ENCODE peak calls at places on chromosomes 3 and 15, in five cellular contexts. Z, Y, I, O and J are unnamed samples.

GRCh38 chr15:88610756-88611231 is 10.3 kb upstream of the AEN start:
- DNase-seq in Z (no peak), Y (no peak), I (no peak), O (no peak), J (no peak)

GRCh38 chr3:125556314-125556713 is 36.3 kb upstream of the SNX4 start:
- DNase-seq in Z (no peak), Y (no peak), I (peak; percentile 18), O (no peak), J (no peak)

GRCh38 chr3:57383421-57383820 is 90.9 kb upstream of the ASB14 start:
- DNase-seq in Z (no peak), Y (no peak), I (no peak), O (no peak), J (no peak)

GRCh38 chr15:59242649-59243048 is 36.0 kb downstream of the LDHAL6B start:
- DNase-seq in Z (no peak), Y (no peak), I (no peak), O (no peak), J (peak; percentile 37)

GRCh38 chr3:47443611-47443995 is 32.1 kb downstream of the SCAP start:
- DNase-seq in Z (no peak), Y (no peak), I (no peak), O (no peak), J (no peak)

GRCh38 chr15:82312611-82313349 is 36.5 kb downstream of the GOLGA6L10 start:
- DNase-seq in Z (peak; percentile 29), Y (no peak), I (peak; percentile 49), O (peak; percentile 26), J (no peak)

GRCh38 chr3:155382396-155383042 is 89.0 kb upstream of the STRIT1 start:
- DNase-seq in Z (no peak), Y (peak; percentile 41), I (peak; percentile 64), O (peak; percentile 65), J (no peak)

GRCh38 chr3:194277547-194278091 is 73.5 kb downstream of the CPN2 start:
- DNase-seq in Z (no peak), Y (no peak), I (no peak), O (no peak), J (no peak)

GRCh38 chr3:49411550-49411967 is 217 bp downstream of the RHOA start:
- DNase-seq in Z (peak; percentile 95), Y (no peak), I (no peak), O (peak; percentile 38), J (no peak)

GRCh38 chr15:22845289-22845900 is 6.9 kb downstream of the NIPA2 start:
- DNase-seq in Z (no peak), Y (no peak), I (peak; percentile 8), O (no peak), J (no peak)

GRCh38 chr15:70507772-70508351 is 255.5 kb downstream of the UACA start:
- DNase-seq in Z (peak; percentile 84), Y (peak; percentile 98), I (peak; percentile 36), O (no peak), J (peak; percentile 68)

GRCh38 chr15:98648654-98649537 is 557 bp downstream of the IGF1R start:
- DNase-seq in Z (peak; percentile 91), Y (no peak), I (no peak), O (peak; percentile 51), J (no peak)

GRCh38 chr15:90315276-90315982 is 36.7 kb upstream of the ZNF774 start:
- DNase-seq in Z (no peak), Y (peak; percentile 9), I (peak; percentile 51), O (peak; percentile 77), J (no peak)

GRCh38 chr3:125160911-125161371 is 51.6 kb downstream of the SLC12A8 start:
- DNase-seq in Z (no peak), Y (no peak), I (no peak), O (no peak), J (no peak)

GRCh38 chr15:60358935-60359672 is 38.7 kb downstream of the ANXA2 start:
- DNase-seq in Z (no peak), Y (no peak), I (no peak), O (no peak), J (no peak)

GRCh38 chr15:77892335-77892734 is 185.2 kb downstream of the TBC1D2B start:
- DNase-seq in Z (peak; percentile 30), Y (no peak), I (no peak), O (no peak), J (no peak)